ENCODE peak calls at places on chromosomes 12 and 14, in seven cellular contexts. H is PC-9; L is left ventricle myocardium inferior; M is HCT116; P is left lung; R is AG04450; O is CD8-positive, alpha-beta T cell. S is an unnamed sample. For H3K27me3, the result is how much of the 10 kb centered on the place peaks cover.

GRCh38 chr14:100536721-100537700 is 50.2 kb downstream of the BEGAIN start:
- DNase-seq in H (no peak), L (peak), R (no peak), P (peak), M (no peak), O (no peak), S (no peak)

GRCh38 chr12:113246478-113247122 is 25.3 kb downstream of the TPCN1 start:
- DNase-seq in L (no peak), P (no peak), R (no peak), M (no peak), O (no peak), H (peak), S (no peak)

GRCh38 chr12:42201061-42201460 is 37.0 kb downstream of the YAF2 start:
- DNase-seq in O (no peak), P (no peak), H (no peak), L (no peak), M (no peak), R (no peak), S (no peak)

GRCh38 chr14:28577711-28578131 is 188.9 kb upstream of the FOXG1 start:
- DNase-seq in O (no peak), L (no peak), R (no peak), M (no peak), P (no peak), H (peak), S (no peak)

GRCh38 chr12:11664101-11664500 is 14.6 kb downstream of the ETV6 start:
- DNase-seq in P (no peak), M (no peak), L (no peak), H (no peak), R (no peak), O (no peak), S (no peak)

GRCh38 chr12:108323581-108323980 is 15.5 kb downstream of the CMKLR1 start:
- DNase-seq in H (no peak), P (no peak), L (no peak), R (no peak), O (no peak), M (no peak), S (no peak)

GRCh38 chr12:109804820-109805761 is 28.1 kb downstream of the TRPV4 start:
- DNase-seq in O (peak), P (peak), M (peak), L (peak), H (peak), R (no peak), S (peak)

GRCh38 chr12:113697646-113698504 is 226.2 kb upstream of the LHX5 start:
- DNase-seq in O (no peak), H (no peak), M (no peak), P (no peak), L (no peak), R (no peak), S (no peak)

GRCh38 chr14:96888158-96888557 is 91.0 kb downstream of the VRK1 start:
- DNase-seq in P (no peak), H (no peak), M (no peak), O (no peak), L (no peak), R (no peak), S (no peak)

GRCh38 chr12:109144224-109144623 is 27.8 kb downstream of the ACACB start:
- DNase-seq in H (no peak), O (no peak), M (no peak), R (no peak), P (no peak), L (no peak), S (no peak)

GRCh38 chr12:59699408-59700144 is 103.7 kb downstream of the SLC16A7 start:
- DNase-seq in O (no peak), M (no peak), H (no peak), R (peak), L (no peak), P (no peak), S (no peak)

GRCh38 chr14:41609704-41610183 is 3.1 kb downstream of the LRFN5 start:
- DNase-seq in P (no peak), O (no peak), R (no peak), H (no peak), M (no peak), L (peak), S (no peak)

GRCh38 chr12:109276160-109276559 is 32.9 kb downstream of the FOXN4 start:
- DNase-seq in R (no peak), H (no peak), O (no peak), P (no peak), M (no peak), L (no peak), S (no peak)

GRCh38 chr12:107600596-107601144 is 84.9 kb upstream of the PWP1 start:
- DNase-seq in R (no peak), O (no peak), M (no peak), P (no peak), L (no peak), H (no peak), S (no peak)

GRCh38 chr14:53881161-53881846 is 75.3 kb downstream of the BMP4 start:
- DNase-seq in R (no peak), P (no peak), L (no peak), H (no peak), O (no peak), M (no peak), S (no peak)

GRCh38 chr12:117309276-117309885 is 52.0 kb downstream of the NOS1 start:
- DNase-seq in H (no peak), P (no peak), M (no peak), O (no peak), L (no peak), R (no peak), S (no peak)

DNA sequence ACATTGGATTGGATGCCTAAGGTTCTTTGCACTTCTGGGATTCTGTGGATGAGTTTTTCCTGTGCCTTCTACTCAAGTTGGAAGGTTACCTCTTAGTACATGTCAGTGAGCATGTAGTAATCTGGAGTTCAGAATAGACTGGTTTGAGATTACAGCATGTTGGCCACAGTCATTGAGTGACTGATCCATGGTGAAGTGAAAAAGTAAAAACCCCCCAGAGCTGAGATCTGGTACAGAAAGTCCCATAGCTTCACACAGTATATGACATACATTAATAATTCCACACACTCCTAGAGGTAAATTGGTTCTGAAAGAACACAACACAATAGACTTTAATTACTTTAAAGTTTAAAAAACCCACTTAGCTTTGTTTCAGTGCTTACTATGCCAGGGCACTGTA is 11.9 kb upstream of the CCND2 start:
- DNase-seq in H (no peak), L (no peak), M (no peak), P (no peak), R (no peak), O (no peak), S (no peak)
- H3K27me3 ChIP-seq in H (half or more), L (under half), M (half or more), P (under half), R (under half), O (under half), S (under half)

DNA sequence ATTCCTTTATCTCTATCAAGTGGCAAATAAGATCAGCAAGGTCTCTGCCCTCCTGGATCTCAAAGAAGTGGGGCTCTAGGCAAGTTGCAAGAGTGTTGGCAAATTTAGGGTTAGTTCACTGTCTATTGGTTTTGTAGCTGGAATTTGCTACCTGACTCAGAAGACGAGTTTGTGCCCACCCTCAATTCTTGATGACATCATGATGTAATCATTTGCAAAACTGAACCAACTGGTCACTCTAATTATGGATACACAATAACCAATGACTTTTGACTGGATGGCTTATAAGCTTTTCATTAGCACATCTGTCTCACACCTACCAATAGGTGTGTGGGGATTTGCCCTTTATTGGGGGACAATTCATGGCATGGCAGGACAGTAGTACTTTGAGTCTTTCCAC is 4.6 kb downstream of the TMEM233 start:
- DNase-seq in R (no peak), O (no peak), H (no peak), M (no peak), P (no peak), L (no peak), S (no peak)
- H3K27ac ChIP-seq in R (no peak), O (no peak), H (no peak), M (no peak), P (no peak), L (no peak), S (no peak)

GRCh38 chr12:106511365-106511764 is 71.4 kb upstream of the RFX4 start:
- DNase-seq in H (no peak), M (no peak), R (no peak), L (no peak), P (no peak), O (no peak), S (no peak)
- TF ChIP-seq CTCF in H (no peak), M (no peak), R (no peak), L (no peak), P (no peak), O (no peak), S (no peak)

GRCh38 chr12:49345048-49345839 is 1.4 kb upstream of the DNAJC22 start:
- DNase-seq in R (no peak), O (no peak), M (no peak), P (no peak), H (no peak), L (no peak), S (no peak)
- H3K27me3 ChIP-seq in R (half or more), O (under half), M (under half), P (half or more), H (under half), L (half or more), S (half or more)

DNA sequence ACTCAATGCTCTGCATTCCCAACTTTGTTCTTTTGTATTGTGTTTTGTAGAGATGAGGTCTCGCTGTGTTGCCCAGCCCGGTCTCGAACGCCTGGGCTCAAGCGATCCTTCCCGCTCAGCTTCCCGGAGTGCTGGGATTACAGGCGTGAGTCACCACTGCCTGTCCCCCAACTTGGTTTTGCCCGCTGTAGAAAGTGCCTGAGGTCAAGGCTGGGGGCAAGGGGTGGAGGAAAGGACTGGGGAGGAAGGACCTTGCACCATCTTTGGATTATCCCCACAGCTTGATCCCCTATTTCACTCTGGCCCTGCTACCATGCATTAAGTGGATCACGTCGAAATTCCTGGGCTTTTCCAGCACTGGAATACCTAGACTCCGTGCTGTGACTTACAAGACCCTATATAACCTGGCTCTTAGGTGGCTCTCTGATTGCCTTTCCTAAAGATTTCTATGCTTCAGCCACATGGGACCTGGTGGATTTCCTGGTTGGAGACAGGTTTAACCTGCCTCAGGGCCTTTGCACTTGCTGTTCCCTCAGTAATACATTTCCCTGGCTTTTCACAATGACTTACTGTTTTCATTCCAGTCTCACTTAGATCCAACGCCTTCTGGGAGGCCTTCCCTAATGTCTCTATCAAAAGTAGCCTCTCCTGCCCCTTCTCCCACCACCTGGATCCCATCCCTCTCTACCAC is 608 bp upstream of the PIANP start:
- DNase-seq in P (no peak), O (no peak), R (no peak), M (no peak), H (no peak), L (no peak), S (no peak)
- H3K27ac ChIP-seq in P (no peak), O (no peak), R (no peak), M (no peak), H (no peak), L (no peak), S (no peak)

GRCh38 chr14:71694888-71695505 is 237.2 kb upstream of the RGS6 start:
- DNase-seq in O (no peak), M (no peak), P (no peak), H (no peak), R (no peak), L (no peak), S (no peak)

GRCh38 chr14:71701990-71702389 is 230.2 kb upstream of the RGS6 start:
- DNase-seq in O (no peak), M (no peak), P (no peak), H (no peak), L (no peak), R (peak), S (no peak)

GRCh38 chr14:71698698-71699097 is 233.5 kb upstream of the RGS6 start:
- DNase-seq in M (no peak), L (no peak), P (no peak), H (no peak), O (no peak), R (no peak), S (no peak)

GRCh38 chr14:71695603-71696350 is 236.5 kb upstream of the RGS6 start:
- DNase-seq in L (no peak), H (no peak), O (no peak), P (no peak), M (no peak), R (no peak), S (no peak)

GRCh38 chr14:71698027-71698426 is 234.2 kb upstream of the RGS6 start:
- DNase-seq in P (no peak), H (no peak), L (no peak), R (no peak), M (no peak), O (no peak), S (no peak)
- TF ChIP-seq CTCF in P (no peak), H (no peak), L (no peak), R (no peak), M (no peak), O (no peak), S (no peak)

GRCh38 chr12:89345830-89346740 is 6.2 kb downstream of the DUSP6 start:
- DNase-seq in L (peak), H (no peak), P (peak), M (peak), O (no peak), R (no peak), S (no peak)
- H3K27me3 ChIP-seq in L (under half), H (under half), P (under half), M (under half), O (under half), R (under half), S (under half)

GRCh38 chr12:131397493-131398181 is 313.3 kb upstream of the SFSWAP start:
- DNase-seq in M (no peak), H (no peak), R (no peak), P (no peak), O (no peak), L (no peak), S (no peak)
- H3K27ac ChIP-seq in M (no peak), H (no peak), R (no peak), P (no peak), O (no peak), L (no peak), S (no peak)

GRCh38 chr14:36524220-36524837 is 4.3 kb upstream of the NKX2-1 start:
- DNase-seq in H (no peak), P (peak), M (no peak), O (no peak), L (no peak), R (no peak), S (no peak)
- TF ChIP-seq CTCF in H (no peak), P (no peak), M (peak), O (no peak), L (no peak), R (no peak), S (no peak)